ENCODE peak calls at places on chromosome 5, in six cellular contexts. M, P, Y, A, B and X are unnamed samples.

GRCh38 chr5:139394123-139394653 is 716 bp downstream of the PROB1 start:
- DNase-seq in Y (no peak), P (peak), A (peak), M (peak), B (no peak), X (no peak)

GRCh38 chr5:17302590-17302989 is 85.2 kb downstream of the BASP1 start:
- DNase-seq in P (no peak), A (no peak), Y (no peak), B (no peak), M (no peak), X (no peak)

GRCh38 chr5:66363097-66363496 is 219.0 kb downstream of the SREK1 start:
- DNase-seq in Y (no peak), P (no peak), M (no peak), A (no peak), B (no peak), X (no peak)

GRCh38 chr5:80300125-80300524 is 19.7 kb upstream of the SPZ1 start:
- DNase-seq in Y (no peak), P (no peak), M (no peak), B (no peak), A (no peak), X (no peak)

GRCh38 chr5:105475401-105475800 is 1912.8 kb upstream of the NUDT12 start:
- DNase-seq in A (no peak), B (no peak), M (no peak), Y (no peak), P (no peak), X (no peak)

GRCh38 chr5:129506092-129506491 is 46.0 kb downstream of the ADAMTS19 start:
- DNase-seq in B (no peak), M (no peak), A (no peak), Y (no peak), P (no peak), X (no peak)

GRCh38 chr5:56983593-56984361 is 31.9 kb upstream of the MIER3 start:
- DNase-seq in A (no peak), M (no peak), B (no peak), P (no peak), Y (no peak), X (no peak)

GRCh38 chr5:3801967-3802366 is 206.3 kb downstream of the IRX1 start:
- DNase-seq in P (no peak), Y (no peak), M (no peak), B (no peak), A (no peak), X (no peak)

GRCh38 chr5:116600876-116601275 is 26.3 kb upstream of the SEMA6A start:
- DNase-seq in P (no peak), A (no peak), B (no peak), Y (no peak), M (no peak), X (no peak)

GRCh38 chr5:126100767-126101166 is 322.4 kb upstream of the GRAMD2B start:
- DNase-seq in P (no peak), Y (no peak), A (no peak), M (no peak), B (no peak), X (no peak)

GRCh38 chr5:150431574-150431973 is 18.0 kb downstream of the RPS14 start:
- DNase-seq in A (no peak), P (no peak), Y (no peak), B (no peak), M (no peak), X (no peak)